ENCODE peak calls at places on chromosomes 2 and 18, in seven cellular contexts. F is IMR-90, L is mesenchymal stem cell, R is H9, X is mesendoderm, C is trophoblast cell, P is H1. B is an unnamed sample.

GRCh38 chr2:219570194-219570923 is 980 bp downstream of the OBSL1 start:
- DNase-seq in F (peak; percentile 19), L (peak; percentile 38), R (no peak), X (no peak), C (peak; percentile 43), P (no peak), B (peak; percentile 39)

GRCh38 chr18:31791817-31792579 is 31.3 kb upstream of the SLC25A52 start:
- DNase-seq in F (no peak), L (no peak), R (no peak), X (no peak), C (peak; percentile 4), P (no peak), B (no peak)

GRCh38 chr2:217977840-217978535 is 24.8 kb downstream of the TNS1 start:
- DNase-seq in F (no peak), L (no peak), R (no peak), X (no peak), C (no peak), P (no peak), B (no peak)

GRCh38 chr2:88182721-88183120 is 12.6 kb downstream of the THNSL2 start:
- DNase-seq in F (no peak), L (no peak), R (no peak), X (no peak), C (no peak), P (peak; percentile 14), B (no peak)

GRCh38 chr18:22345733-22346132 is 72.0 kb downstream of the CTAGE1 start:
- DNase-seq in F (peak; percentile 23), L (peak; percentile 70), R (no peak), X (no peak), C (no peak), P (no peak), B (no peak)

GRCh38 chr18:35740616-35741015 is 159.1 kb downstream of the GALNT1 start:
- DNase-seq in F (no peak), L (no peak), R (no peak), X (no peak), C (no peak), P (no peak), B (no peak)

GRCh38 chr18:79797518-79798345 is at the start of gene KCNG2:
- DNase-seq in F (no peak), L (no peak), R (peak; percentile 52), X (peak; percentile 49), C (no peak), P (peak; percentile 78), B (peak; percentile 55)

GRCh38 chr18:50051288-50051687 is 143.7 kb downstream of the MYO5B start:
- DNase-seq in F (no peak), L (no peak), R (peak; percentile 44), X (peak; percentile 54), C (peak; percentile 38), P (no peak), B (no peak)

GRCh38 chr2:128607440-128607839 is 288.8 kb upstream of the HS6ST1 start:
- DNase-seq in F (no peak), L (no peak), R (no peak), X (no peak), C (no peak), P (no peak), B (no peak)

GRCh38 chr2:150732064-150732463 is 244.6 kb upstream of the RND3 start:
- DNase-seq in F (peak; percentile 86), L (peak; percentile 60), R (no peak), X (peak; percentile 14), C (no peak), P (no peak), B (no peak)

GRCh38 chr2:26737221-26737620 is 26.9 kb upstream of the SLC35F6 start:
- DNase-seq in F (no peak), L (no peak), R (no peak), X (peak; percentile 54), C (no peak), P (no peak), B (no peak)

GRCh38 chr2:165390875-165391274 is 78.6 kb upstream of the CSRNP3 start:
- DNase-seq in F (no peak), L (no peak), R (no peak), X (no peak), C (no peak), P (no peak), B (no peak)

GRCh38 chr2:222582931-222583330 is 73.0 kb downstream of the FARSB start:
- DNase-seq in F (no peak), L (peak; percentile 28), R (no peak), X (peak; percentile 24), C (no peak), P (no peak), B (no peak)

GRCh38 chr2:96271995-96272394 is 6.0 kb downstream of the CIAO1 start:
- DNase-seq in F (no peak), L (no peak), R (no peak), X (no peak), C (no peak), P (no peak), B (no peak)

GRCh38 chr2:130827502-130828251 is 9.0 kb upstream of the ARHGEF4 start:
- DNase-seq in F (peak; percentile 68), L (peak; percentile 9), R (no peak), X (peak; percentile 27), C (peak; percentile 70), P (no peak), B (peak; percentile 56)

GRCh38 chr18:34115409-34116081 is 109.2 kb downstream of the NOL4 start:
- DNase-seq in F (no peak), L (no peak), R (no peak), X (no peak), C (no peak), P (no peak), B (no peak)

GRCh38 chr2:20144196-20144595 is 80.7 kb downstream of the SDC1 start:
- DNase-seq in F (no peak), L (no peak), R (no peak), X (no peak), C (no peak), P (no peak), B (no peak)

GRCh38 chr18:10687161-10687925 is 161.5 kb downstream of the NAPG start:
- DNase-seq in F (peak; percentile 1), L (no peak), R (no peak), X (no peak), C (peak; percentile 45), P (no peak), B (no peak)

GRCh38 chr2:41464395-41464794 is 583.4 kb upstream of the PKDCC start:
- DNase-seq in F (no peak), L (no peak), R (no peak), X (no peak), C (no peak), P (no peak), B (no peak)
- H3K4ac ChIP-seq in F (no peak overlapping the region), L (no peak overlapping the region), R (no peak overlapping the region), X (no peak overlapping the region), C (no peak overlapping the region), P (no peak overlapping the region), B (no peak overlapping the region)

DNA sequence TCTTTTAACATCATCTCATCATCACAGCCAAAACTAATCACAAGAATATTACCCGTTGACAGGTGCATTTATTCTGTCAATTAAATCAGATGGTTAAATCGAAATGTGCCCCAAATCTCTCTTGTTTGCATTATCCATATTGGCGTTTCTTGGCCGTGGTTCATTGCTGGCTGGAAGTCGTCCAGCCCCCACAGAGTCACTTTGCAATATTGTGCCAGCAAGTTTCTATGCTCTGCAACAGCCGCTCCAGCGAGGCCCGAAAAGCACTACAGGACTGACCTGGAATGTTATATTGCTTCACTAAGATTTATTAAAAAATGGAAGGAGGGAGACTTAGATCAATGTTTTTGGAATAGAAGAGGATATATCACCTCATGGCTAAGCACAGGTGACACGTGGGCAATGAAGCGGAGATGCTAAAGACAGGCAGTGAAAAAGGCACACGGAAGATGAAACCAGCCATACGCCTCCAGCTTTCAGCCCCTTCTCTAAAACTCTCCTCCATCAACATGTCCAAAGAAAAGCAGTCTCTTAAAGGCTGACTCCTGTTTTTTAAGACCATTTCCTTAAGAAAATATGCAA is 176.8 kb upstream of the VRK2 start:
- DNase-seq in F (no peak), L (no peak), R (no peak), X (no peak), C (no peak), P (no peak), B (no peak)
- H2BK5ac ChIP-seq in F (no peak overlapping the region), L (no peak overlapping the region), R (no peak overlapping the region), X (no peak overlapping the region), C (no peak overlapping the region), P (no peak overlapping the region), B (no peak overlapping the region)

GRCh38 chr2:134835471-134835870 is 2.9 kb upstream of the ACMSD start:
- DNase-seq in F (no peak), L (no peak), R (no peak), X (no peak), C (no peak), P (no peak), B (no peak)

GRCh38 chr2:134839649-134840048 is 1.2 kb downstream of the ACMSD start:
- DNase-seq in F (no peak), L (no peak), R (no peak), X (no peak), C (no peak), P (no peak), B (no peak)

GRCh38 chr2:134838143-134838620 is at the start of gene ACMSD:
- DNase-seq in F (no peak), L (no peak), R (no peak), X (no peak), C (no peak), P (no peak), B (no peak)

DNA sequence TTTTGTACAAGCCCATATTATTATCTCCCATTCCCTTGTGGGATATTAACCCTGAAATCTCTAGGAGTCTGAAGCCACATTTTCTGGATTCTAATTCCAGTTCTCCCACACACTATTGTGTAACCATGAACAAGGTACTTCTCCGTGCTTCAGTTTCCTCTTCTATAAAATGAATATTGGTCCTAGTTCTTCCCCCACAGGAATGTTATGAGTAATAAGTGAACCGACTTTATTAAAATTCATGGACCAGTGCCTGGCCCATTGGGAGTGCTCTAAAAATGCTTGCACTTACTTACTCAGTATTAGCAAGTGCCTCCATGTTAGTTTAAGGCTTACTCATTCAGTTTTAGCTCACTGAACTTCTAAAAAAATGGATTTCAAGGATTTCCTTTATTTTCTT is 1.4 kb upstream of the ACMSD start:
- DNase-seq in F (peak; percentile 91), L (no peak), R (no peak), X (no peak), C (no peak), P (no peak), B (no peak)
- H3K18ac ChIP-seq in F (no peak overlapping the region), L (no peak overlapping the region), R (no peak overlapping the region), X (no peak overlapping the region), C (no peak overlapping the region), P (no peak overlapping the region), B (no peak overlapping the region)

GRCh38 chr2:106359512-106359911 is 108.7 kb downstream of the RGPD3 start:
- DNase-seq in F (no peak), L (no peak), R (no peak), X (no peak), C (no peak), P (no peak), B (no peak)

GRCh38 chr2:106358081-106358480 is 110.1 kb downstream of the RGPD3 start:
- DNase-seq in F (no peak), L (no peak), R (no peak), X (no peak), C (no peak), P (no peak), B (no peak)

GRCh38 chr2:106366145-106366544 is 102.1 kb downstream of the RGPD3 start:
- DNase-seq in F (no peak), L (no peak), R (no peak), X (no peak), C (no peak), P (no peak), B (no peak)

DNA sequence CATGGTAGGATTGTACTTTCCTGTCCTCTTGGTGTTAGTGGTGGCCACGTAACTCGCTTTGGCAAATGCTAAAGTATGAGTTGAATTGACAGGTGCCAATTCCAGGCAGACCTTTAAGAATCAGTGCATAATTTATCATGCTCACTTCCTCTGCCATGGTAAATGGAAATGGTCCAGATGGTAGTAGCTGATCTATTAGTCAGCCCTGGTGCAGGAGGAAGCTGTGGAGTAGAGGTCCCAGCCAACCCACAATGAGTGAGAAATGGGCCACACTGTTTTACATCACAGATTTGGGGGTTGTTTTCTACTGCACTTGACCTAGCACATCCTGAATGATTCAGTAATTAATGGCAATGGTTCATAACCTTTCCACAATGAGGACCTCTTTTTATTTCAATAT is 104.4 kb downstream of the RGPD3 start:
- DNase-seq in F (no peak), L (no peak), R (no peak), X (no peak), C (no peak), P (no peak), B (no peak)
- H3K4ac ChIP-seq in F (no peak overlapping the region), L (no peak overlapping the region), R (no peak overlapping the region), X (no peak overlapping the region), C (no peak overlapping the region), P (no peak overlapping the region), B (no peak overlapping the region)